ENCODE peak calls at places on chromosomes 12 and 14, in five cellular contexts. K, L, B, Z and F are unnamed samples.

GRCh38 chr12:105804591-105805265 is 334.0 kb downstream of the NUAK1 start:
- DNase-seq in K (no peak), L (no peak), B (no peak), Z (no peak), F (no peak)

GRCh38 chr12:58889557-58889956 is 30.7 kb downstream of the LRIG3 start:
- DNase-seq in K (no peak), L (no peak), B (no peak), Z (no peak), F (no peak)

GRCh38 chr14:94702629-94703028 is 67.3 kb downstream of the GSC start:
- DNase-seq in K (no peak), L (no peak), B (no peak), Z (no peak), F (no peak)

GRCh38 chr12:25245491-25245890 is 5.2 kb downstream of the KRAS start:
- DNase-seq in K (no peak), L (no peak), B (no peak), Z (no peak), F (no peak)

GRCh38 chr12:71371132-71371531 is 68.5 kb upstream of the LGR5 start:
- DNase-seq in K (no peak), L (peak), B (no peak), Z (no peak), F (peak)

GRCh38 chr14:36944307-36945010 is 227.9 kb downstream of the SLC25A21 start:
- DNase-seq in K (peak), L (peak), B (peak), Z (no peak), F (peak)

GRCh38 chr12:53954694-53955035 is at the start of gene HOXC12:
- DNase-seq in K (no peak), L (no peak), B (no peak), Z (peak), F (no peak)

GRCh38 chr12:42759622-42760273 is 170.2 kb upstream of the PRICKLE1 start:
- DNase-seq in K (no peak), L (peak), B (peak), Z (peak), F (peak)

GRCh38 chr12:68180792-68181744 is 21.5 kb upstream of the IFNG start:
- DNase-seq in K (no peak), L (peak), B (no peak), Z (no peak), F (peak)

GRCh38 chr12:116666305-116666673 is 71.6 kb downstream of the SPRING1 start:
- DNase-seq in K (no peak), L (no peak), B (no peak), Z (no peak), F (no peak)

GRCh38 chr12:87270894-87271293 is 758.3 kb downstream of the C12orf50 start:
- DNase-seq in K (no peak), L (no peak), B (no peak), Z (no peak), F (peak)

DNA sequence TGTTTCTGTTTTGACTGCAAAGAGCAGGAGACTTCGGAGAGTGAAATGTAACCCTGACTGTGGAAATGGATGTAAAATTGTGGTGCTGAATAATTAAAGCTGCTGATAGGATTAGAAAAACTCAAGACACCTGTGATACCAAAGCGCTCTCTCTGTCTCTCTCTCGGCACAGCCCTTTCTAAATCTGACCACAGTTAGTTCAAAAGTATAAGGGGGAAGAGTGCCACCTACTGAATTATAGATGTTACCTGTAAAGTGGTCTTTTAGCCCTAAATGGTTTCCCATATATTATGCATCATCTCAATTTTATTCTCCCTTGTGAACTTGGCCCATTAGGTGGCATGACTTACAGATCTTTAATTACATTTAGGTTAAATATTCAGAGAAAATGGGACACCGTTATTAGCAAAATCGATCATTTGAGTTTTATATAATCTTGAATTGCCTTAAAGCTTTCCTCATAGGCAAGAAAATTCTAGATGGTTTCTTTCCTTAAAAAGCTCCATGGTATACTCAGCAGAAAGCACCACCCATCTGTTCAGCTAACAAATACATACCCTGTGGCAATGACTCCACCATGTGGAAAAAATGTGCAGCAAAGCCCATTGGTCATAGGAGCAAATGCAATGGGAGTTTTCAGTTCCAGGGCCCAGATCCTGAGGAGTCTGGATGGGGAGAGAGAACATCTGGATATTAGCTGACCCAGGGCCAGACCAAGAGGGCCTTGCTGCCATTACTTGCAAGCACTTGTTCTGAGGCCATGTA is 18.1 kb downstream of the RFC5 start:
- DNase-seq in K (peak), L (peak), B (no peak), Z (no peak), F (peak)
- TF ChIP-seq CTCF in K (peak), L (peak), B (peak), Z (no peak), F (peak)

GRCh38 chr14:66923251-66923650 is 266.0 kb upstream of the GARIN2 start:
- DNase-seq in K (no peak), L (no peak), B (no peak), Z (no peak), F (no peak)
- TF ChIP-seq CTCF in K (no peak), L (no peak), B (no peak), Z (no peak), F (no peak)

GRCh38 chr12:10366875-10367274 is 23.0 kb downstream of the KLRK1 start:
- DNase-seq in K (no peak), L (peak), B (no peak), Z (no peak), F (peak)

GRCh38 chr12:10364839-10365681 is 24.8 kb downstream of the KLRK1 start:
- DNase-seq in K (peak), L (peak), B (no peak), Z (peak), F (peak)

GRCh38 chr12:10363665-10363921 is 26.2 kb downstream of the KLRK1 start:
- DNase-seq in K (no peak), L (no peak), B (no peak), Z (no peak), F (peak)

GRCh38 chr12:10363922-10364838 is 25.7 kb downstream of the KLRK1 start:
- DNase-seq in K (no peak), L (peak), B (no peak), Z (peak), F (peak)

DNA sequence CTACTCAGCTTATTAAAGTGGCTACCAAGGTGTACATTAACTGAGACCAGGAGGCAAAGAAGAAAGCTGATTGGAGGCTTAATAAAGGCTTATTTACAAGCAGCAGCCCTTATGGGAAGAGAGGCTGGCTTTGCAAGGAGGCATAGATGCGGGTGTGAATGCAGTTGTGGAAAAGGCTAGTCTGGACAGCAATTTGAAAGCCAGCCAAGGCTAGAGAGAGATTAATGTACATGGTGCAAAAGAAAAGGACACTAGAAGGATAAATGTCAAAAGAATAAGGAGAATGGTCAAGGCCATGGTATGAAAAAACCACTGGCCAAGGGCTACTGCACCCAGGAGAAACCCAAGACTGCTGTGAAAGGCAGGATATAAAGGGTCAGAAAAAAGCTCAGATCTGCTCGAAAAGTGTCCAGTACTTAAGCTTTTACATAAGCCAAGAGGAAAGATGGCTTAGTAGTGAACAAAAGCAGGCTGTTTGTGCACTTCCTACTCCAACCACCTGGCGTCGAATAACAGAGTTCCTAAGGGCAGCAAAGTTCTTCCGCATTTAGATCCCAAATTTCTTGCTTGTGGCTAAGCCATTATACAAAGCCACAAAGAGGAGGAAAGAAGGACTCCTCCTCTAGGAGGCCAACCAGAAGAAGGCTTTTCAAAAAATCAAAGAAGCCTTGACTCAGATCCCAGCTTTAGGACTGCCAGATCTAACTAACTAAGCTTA is 24.0 kb downstream of the KLRK1 start:
- DNase-seq in K (no peak), L (no peak), B (no peak), Z (no peak), F (peak)
- TF ChIP-seq CTCF in K (peak), L (no peak), B (no peak), Z (no peak), F (peak)

DNA sequence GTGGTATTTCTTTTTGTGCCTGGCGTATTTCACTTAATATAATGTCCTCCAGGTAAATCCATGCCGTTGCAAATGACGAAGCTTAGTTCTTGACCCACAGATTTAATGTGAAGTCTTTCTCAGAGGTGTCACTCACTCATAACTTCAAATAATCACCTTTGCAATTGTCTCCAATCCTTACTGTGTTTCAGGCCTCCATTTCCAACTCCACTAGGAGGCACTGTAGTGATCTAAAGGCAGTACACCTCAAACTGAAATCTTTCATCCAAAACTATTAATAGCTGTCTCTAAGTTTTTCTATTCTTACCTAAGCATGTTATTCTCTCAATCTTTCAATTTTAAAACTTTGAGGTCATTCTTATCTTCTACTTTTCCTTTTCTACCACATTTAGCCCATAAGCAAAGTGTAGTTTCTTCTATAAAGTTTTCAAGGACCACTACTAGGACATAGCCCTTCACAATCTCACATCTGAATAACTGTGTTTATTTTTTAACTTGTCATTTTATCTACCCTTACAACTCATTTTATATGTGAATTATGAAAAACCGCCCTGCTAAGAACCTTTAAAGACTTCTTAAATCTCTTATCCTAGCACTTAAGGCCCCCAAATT is 25.5 kb upstream of the FBXO34 start:
- DNase-seq in K (no peak), L (peak), B (no peak), Z (no peak), F (peak)
- TF ChIP-seq CTCF in K (peak), L (peak), B (peak), Z (peak), F (peak)

GRCh38 chr14:99199854-99200653 is 71.9 kb downstream of the BCL11B start:
- DNase-seq in K (no peak), L (peak), B (no peak), Z (no peak), F (no peak)
- TF ChIP-seq CTCF in K (no peak), L (peak), B (peak), Z (no peak), F (no peak)

GRCh38 chr12:43942379-43942778 is 106.5 kb downstream of the TMEM117 start:
- DNase-seq in K (no peak), L (no peak), B (no peak), Z (no peak), F (no peak)

GRCh38 chr12:43937947-43938346 is 102.1 kb downstream of the TMEM117 start:
- DNase-seq in K (no peak), L (peak), B (no peak), Z (no peak), F (peak)
- TF ChIP-seq CTCF in K (peak), L (peak), B (no peak), Z (no peak), F (peak)

GRCh38 chr12:110505332-110505731 is 3.2 kb downstream of the RAD9B start:
- DNase-seq in K (no peak), L (no peak), B (no peak), Z (no peak), F (no peak)

GRCh38 chr12:110503432-110503831 is 1.3 kb downstream of the RAD9B start:
- DNase-seq in K (no peak), L (no peak), B (no peak), Z (no peak), F (no peak)

GRCh38 chr12:110501722-110502448 is at the start of the genes RAD9B and VPS29:
- DNase-seq in K (peak), L (peak), B (peak), Z (peak), F (peak)

GRCh38 chr12:110501378-110501721 is 561 bp downstream of the VPS29 start:
- DNase-seq in K (no peak), L (peak), B (no peak), Z (peak), F (peak)

GRCh38 chr12:110502449-110502738 is 263 bp downstream of the RAD9B start:
- DNase-seq in K (no peak), L (no peak), B (no peak), Z (no peak), F (no peak)
- TF ChIP-seq CTCF in K (no peak), L (no peak), B (no peak), Z (no peak), F (no peak)

GRCh38 chr14:67253076-67253635 is 11.9 kb downstream of the PALS1 start:
- DNase-seq in K (no peak), L (no peak), B (no peak), Z (no peak), F (no peak)

DNA sequence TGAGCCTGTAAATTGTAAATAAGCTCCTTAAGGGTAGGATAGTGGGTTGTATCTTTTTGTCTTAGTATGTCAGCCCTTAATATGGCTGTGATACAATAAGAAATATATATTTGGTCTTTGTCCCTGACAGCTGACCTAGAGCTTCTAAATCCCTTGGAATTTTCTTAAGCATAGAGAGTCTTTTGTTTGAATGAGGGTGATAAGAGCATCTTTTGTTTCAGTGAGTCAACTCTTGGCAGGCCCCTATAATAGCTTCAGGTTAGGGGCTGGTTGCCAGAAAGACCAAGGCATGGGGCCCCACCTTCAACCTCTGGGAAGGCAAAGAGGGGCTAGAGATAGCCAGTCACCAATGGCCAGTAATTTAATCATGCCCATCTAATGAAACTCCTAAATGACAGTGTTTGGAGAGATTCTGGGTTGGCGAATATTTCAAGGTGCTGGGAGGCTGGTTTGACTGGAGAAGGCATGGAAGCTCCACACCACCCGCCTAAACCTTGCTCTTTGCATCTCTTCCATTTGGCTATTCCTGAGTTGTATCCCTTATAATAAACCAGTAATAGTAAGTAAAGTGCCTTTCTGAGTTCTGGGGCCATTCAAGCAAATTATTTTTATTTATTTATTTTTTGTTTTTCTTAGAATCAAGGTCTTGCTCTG is 10.5 kb downstream of the PALS1 start:
- DNase-seq in K (no peak), L (peak), B (no peak), Z (no peak), F (peak)
- TF ChIP-seq CTCF in K (no peak), L (no peak), B (no peak), Z (no peak), F (no peak)